ENCODE peak calls at places on chromosomes 13 and 19, in eight cellular contexts. P is A549, I is uterus, U is stomach, H is ovary, R is heart left ventricle, J is right lobe of liver, S is IMR-90. M is an unnamed sample. For H3K4me1, the result is how much of the 10 kb centered on the place peaks cover.

GRCh38 chr13:92896842-92897241 is 329.8 kb upstream of the GPC6 start:
- DNase-seq in J (no peak), R (no peak), U (no peak), I (no peak), H (no peak), P (no peak), S (peak), M (no peak)

GRCh38 chr13:57629821-57630235 is 1.7 kb upstream of the PCDH17 start:
- DNase-seq in I (peak), H (peak), R (peak), P (no peak), U (peak), J (peak), S (peak), M (peak)

GRCh38 chr13:77554079-77554478 is 18.6 kb downstream of the SCEL start:
- DNase-seq in J (no peak), R (no peak), U (no peak), P (no peak), S (no peak), H (no peak), I (no peak), M (no peak)

GRCh38 chr13:31614704-31615103 is 124.6 kb upstream of the RXFP2 start:
- DNase-seq in J (no peak), U (no peak), S (no peak), H (no peak), I (no peak), P (no peak), R (no peak), M (no peak)

GRCh38 chr13:25678398-25678797 is 306.6 kb downstream of the ATP8A2 start:
- DNase-seq in U (peak), S (no peak), R (peak), H (no peak), P (no peak), J (no peak), I (no peak), M (no peak)

GRCh38 chr13:97712770-97713169 is 240.7 kb upstream of the IPO5 start:
- DNase-seq in P (no peak), J (no peak), R (no peak), S (no peak), U (no peak), I (no peak), H (no peak), M (no peak)

GRCh38 chr13:26022538-26023292 is 29.1 kb downstream of the SHISA2 start:
- DNase-seq in H (no peak), I (no peak), U (peak), P (no peak), J (no peak), S (peak), R (peak), M (no peak)

GRCh38 chr13:50892162-50892944 is 17.2 kb upstream of the RNASEH2B start:
- DNase-seq in R (no peak), U (no peak), H (no peak), I (no peak), P (no peak), J (no peak), S (no peak), M (peak)

GRCh38 chr19:6736169-6736916 is 1.0 kb downstream of the GPR108 start:
- DNase-seq in U (peak), J (peak), P (peak), R (peak), I (peak), H (peak), S (peak), M (peak)

GRCh38 chr13:112172641-112173171 is 105.8 kb downstream of the SOX1 start:
- DNase-seq in P (no peak), H (no peak), R (no peak), J (peak), U (no peak), S (no peak), I (no peak), M (no peak)

GRCh38 chr19:50975766-50976165 is 6.4 kb upstream of the KLK6 start:
- DNase-seq in U (no peak), H (no peak), S (no peak), J (no peak), R (no peak), P (peak), I (no peak), M (no peak)

GRCh38 chr19:45630463-45630862 is 8.7 kb downstream of the EML2 start:
- DNase-seq in J (no peak), H (no peak), R (no peak), P (peak), S (peak), I (no peak), U (no peak), M (no peak)

GRCh38 chr13:45718063-45718462 is 15.9 kb downstream of the CBY2 start:
- DNase-seq in R (no peak), J (no peak), U (no peak), S (peak), I (no peak), H (no peak), P (peak), M (no peak)

GRCh38 chr19:19498255-19498991 is 16.9 kb downstream of the TSSK6 start:
- DNase-seq in R (no peak), U (no peak), H (no peak), P (no peak), S (no peak), J (no peak), I (no peak), M (no peak)

GRCh38 chr13:30997697-30998547 is 65.5 kb downstream of the TEX26 start:
- DNase-seq in J (no peak), U (no peak), H (no peak), S (no peak), I (no peak), P (no peak), R (peak), M (no peak)

GRCh38 chr19:3440082-3440481 is 40.2 kb downstream of the SMIM24 start:
- DNase-seq in U (peak), H (no peak), J (peak), P (peak), R (no peak), I (no peak), S (no peak), M (peak)

GRCh38 chr19:3234800-3235199 is 10.3 kb downstream of the CELF5 start:
- DNase-seq in I (no peak), H (no peak), S (no peak), J (no peak), R (no peak), P (no peak), U (no peak), M (no peak)

GRCh38 chr13:59494560-59494970 is 669.2 kb downstream of the DIAPH3 start:
- DNase-seq in S (peak), J (no peak), P (no peak), U (no peak), R (peak), H (peak), I (no peak), M (no peak)

GRCh38 chr19:33809960-33810359 is 13.3 kb downstream of the KCTD15 start:
- DNase-seq in I (no peak), P (no peak), R (no peak), U (no peak), S (peak), H (no peak), J (no peak), M (no peak)

GRCh38 chr19:11949201-11949600 is 15.6 kb upstream of the ZNF763 start:
- DNase-seq in J (no peak), S (peak), R (no peak), U (no peak), I (no peak), H (no peak), P (no peak), M (no peak)

GRCh38 chr13:72379581-72379980 is 347.8 kb downstream of the MZT1 start:
- DNase-seq in J (no peak), S (no peak), R (no peak), H (no peak), U (no peak), I (no peak), P (no peak), M (no peak)

GRCh38 chr19:45613926-45614725 is 12.1 kb upstream of the GPR4 start:
- DNase-seq in S (peak), U (peak), J (no peak), H (no peak), P (peak), I (no peak), R (no peak), M (peak)

GRCh38 chr19:16418597-16418962 is 53.2 kb downstream of the EPS15L1 start:
- DNase-seq in I (no peak), R (no peak), J (no peak), U (no peak), S (no peak), H (no peak), P (no peak), M (no peak)

GRCh38 chr13:113545455-113545930 is 39.1 kb upstream of the TFDP1 start:
- DNase-seq in I (no peak), R (peak), H (no peak), S (peak), J (no peak), U (no peak), P (no peak), M (no peak)

GRCh38 chr19:10718205-10719196 is 622 bp downstream of the DNM2 start:
- DNase-seq in S (peak), U (peak), R (peak), J (peak), H (peak), I (peak), P (no peak), M (peak)

GRCh38 chr13:111850976-111851375 is 216.0 kb upstream of the SOX1 start:
- DNase-seq in S (no peak), R (no peak), P (no peak), I (no peak), U (no peak), H (no peak), J (no peak), M (no peak)

GRCh38 chr19:41542622-41543021 is 33.3 kb upstream of the CEACAM21 start:
- DNase-seq in R (no peak), U (no peak), J (no peak), P (no peak), I (no peak), H (no peak), S (no peak), M (no peak)
- H3K4me1 ChIP-seq in R (under half), U (under half), J (under half), P (under half), I (under half), H (under half), S (under half), M (under half)

GRCh38 chr19:5150331-5150901 is 181.5 kb downstream of the KDM4B start:
- DNase-seq in P (no peak), I (no peak), J (peak), U (no peak), H (no peak), S (no peak), R (peak), M (no peak)

GRCh38 chr19:5150902-5151741 is 182.2 kb downstream of the KDM4B start:
- DNase-seq in P (no peak), S (no peak), H (peak), J (no peak), R (peak), I (no peak), U (no peak), M (peak)

GRCh38 chr19:5153601-5154128 is 184.8 kb downstream of the KDM4B start:
- DNase-seq in P (no peak), U (no peak), H (no peak), J (peak), S (no peak), R (peak), I (no peak), M (no peak)

GRCh38 chr19:5152767-5153532 is 184.0 kb downstream of the KDM4B start:
- DNase-seq in R (no peak), J (no peak), P (no peak), U (no peak), S (no peak), I (no peak), H (no peak), M (no peak)

GRCh38 chr19:5152013-5152763 is 183.3 kb downstream of the KDM4B start:
- DNase-seq in S (no peak), J (no peak), H (no peak), P (no peak), U (no peak), I (no peak), R (no peak), M (no peak)
- TF ChIP-seq POLR2A in S (no peak), J (no peak), H (no peak), P (no peak), U (no peak), I (no peak), R (no peak), M (no peak)

DNA sequence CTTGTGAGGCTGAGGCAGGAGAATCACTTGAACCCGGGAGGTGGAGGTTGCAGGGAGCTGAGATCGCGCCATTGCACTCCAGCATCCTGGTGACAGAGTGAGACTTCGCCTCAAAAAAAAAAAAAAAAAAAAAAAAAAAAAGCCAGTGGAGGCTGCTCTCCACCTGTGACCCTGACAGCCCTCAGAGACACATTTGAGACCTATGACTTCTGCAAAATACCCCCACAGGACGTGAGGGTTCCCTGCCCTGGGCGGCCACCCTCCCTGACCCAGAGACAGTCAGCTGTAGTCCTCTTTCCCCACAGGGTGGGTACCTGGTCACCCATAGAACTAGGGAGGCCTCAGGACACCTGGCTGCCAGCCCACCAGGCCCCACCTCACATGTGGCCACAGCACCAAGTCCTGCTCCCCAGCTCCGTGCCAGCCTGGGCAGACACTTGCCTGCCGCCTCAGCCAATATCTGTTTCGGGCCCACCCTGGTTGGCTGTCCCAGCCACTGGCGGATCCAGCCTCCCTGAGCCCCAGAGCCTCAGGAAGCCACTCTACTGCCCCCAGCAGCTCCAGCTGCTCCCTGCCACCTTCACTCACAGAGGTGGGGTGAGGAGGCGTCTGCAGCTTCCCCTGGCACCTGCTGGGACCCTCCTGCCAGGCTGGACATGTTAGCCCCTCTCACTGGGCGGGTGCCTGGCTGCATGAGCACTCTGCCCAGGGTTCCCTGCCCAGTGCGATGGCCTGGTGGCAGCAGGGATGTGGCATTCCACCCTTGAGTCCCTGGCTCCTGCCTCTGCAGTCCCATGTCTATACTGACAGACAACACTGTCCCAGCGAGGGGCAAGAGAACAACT is 7.0 kb downstream of the MKNK2 start:
- DNase-seq in R (peak), U (no peak), J (peak), S (no peak), H (peak), I (peak), P (no peak), M (no peak)
- H3K4me1 ChIP-seq in R (half or more), U (half or more), J (half or more), S (under half), H (under half), I (under half), P (half or more), M (half or more)

GRCh38 chr13:80572308-80572676 is 231.4 kb upstream of the SPRY2 start:
- DNase-seq in I (no peak), H (no peak), J (no peak), U (no peak), S (no peak), P (no peak), R (no peak), M (no peak)
- TF ChIP-seq POLR2A in I (no peak), H (no peak), J (no peak), U (no peak), S (no peak), P (no peak), R (no peak), M (no peak)

GRCh38 chr13:48068952-48069351 is 26.0 kb downstream of the MED4 start:
- DNase-seq in P (no peak), U (no peak), I (no peak), R (no peak), S (no peak), J (no peak), H (no peak), M (no peak)
- H3K4me1 ChIP-seq in P (under half), U (under half), I (under half), R (under half), S (under half), J (under half), H (under half), M (under half)